ENCODE peak calls at places on chromosomes 12 and 14, in eight cellular contexts. X is posterior vena cava, V is ovary, A is EH, S is AG09319, B is gastrocnemius medialis, Y is pulmonary artery endothelial cell, G is H4. Q is an unnamed sample.

GRCh38 chr12:57522887-57523705 is 472 bp downstream of the MBD6 start:
- DNase-seq in X (peak; percentile 91), V (peak; percentile 73), A (peak; percentile 56), S (no peak), B (peak; percentile 66), Y (no peak), G (peak; percentile 45), Q (no peak)

GRCh38 chr12:1797011-1797901 is 23.1 kb upstream of the LRTM2 start:
- DNase-seq in X (peak; percentile 92), V (peak; percentile 60), A (no peak), S (no peak), B (no peak), Y (no peak), G (no peak), Q (no peak)

GRCh38 chr14:58298880-58299664 is 717 bp downstream of the ARID4A start:
- DNase-seq in X (peak; percentile 83), V (peak; percentile 37), A (peak; percentile 13), S (no peak), B (no peak), Y (no peak), G (no peak), Q (no peak)

GRCh38 chr12:65152012-65152411 is 17.4 kb upstream of the LEMD3 start:
- DNase-seq in X (no peak), V (no peak), A (no peak), S (no peak), B (no peak), Y (no peak), G (no peak), Q (no peak)

GRCh38 chr12:79766705-79767464 is 76.1 kb upstream of the PAWR start:
- DNase-seq in X (no peak), V (no peak), A (peak; percentile 78), S (no peak), B (no peak), Y (no peak), G (no peak), Q (no peak)

GRCh38 chr12:53381739-53382630 is 2.0 kb downstream of the SP1 start:
- DNase-seq in X (peak; percentile 83), V (peak; percentile 47), A (peak; percentile 68), S (peak; percentile 51), B (peak; percentile 90), Y (no peak), G (peak; percentile 59), Q (no peak)

GRCh38 chr12:75960086-75960910 is 71.3 kb downstream of the PHLDA1 start:
- DNase-seq in X (no peak), V (no peak), A (peak; percentile 37), S (no peak), B (no peak), Y (no peak), G (no peak), Q (no peak)

GRCh38 chr14:50121506-50121905 is 5.1 kb upstream of the VCPKMT start:
- DNase-seq in X (no peak), V (no peak), A (no peak), S (no peak), B (no peak), Y (no peak), G (no peak), Q (no peak)

GRCh38 chr12:57224973-57225679 is 4.4 kb upstream of the SHMT2 start:
- DNase-seq in X (no peak), V (no peak), A (no peak), S (no peak), B (no peak), Y (no peak), G (no peak), Q (no peak)

GRCh38 chr12:22709292-22709691 is 84.3 kb downstream of the ETNK1 start:
- DNase-seq in X (no peak), V (no peak), A (peak; percentile 39), S (no peak), B (no peak), Y (no peak), G (peak; percentile 27), Q (no peak)

GRCh38 chr14:53430870-53431269 is 277.7 kb upstream of the DDHD1 start:
- DNase-seq in X (no peak), V (no peak), A (peak; percentile 16), S (no peak), B (no peak), Y (no peak), G (no peak), Q (no peak)

GRCh38 chr12:29627221-29627620 is 129.7 kb upstream of the OVCH1 start:
- DNase-seq in X (no peak), V (no peak), A (no peak), S (no peak), B (no peak), Y (no peak), G (no peak), Q (no peak)

GRCh38 chr12:88300931-88301330 is 158.8 kb downstream of the TMTC3 start:
- DNase-seq in X (no peak), V (no peak), A (peak; percentile 11), S (peak; percentile 65), B (no peak), Y (no peak), G (peak; percentile 37), Q (no peak)

GRCh38 chr12:19191563-19191962 is 62.0 kb downstream of the PLEKHA5 start:
- DNase-seq in X (no peak), V (no peak), A (no peak), S (no peak), B (no peak), Y (no peak), G (no peak), Q (no peak)

GRCh38 chr14:45519770-45520169 is 266.8 kb upstream of the MIS18BP1 start:
- DNase-seq in X (no peak), V (no peak), A (no peak), S (no peak), B (no peak), Y (no peak), G (no peak), Q (no peak)

GRCh38 chr14:72744416-72745120 is 149.3 kb downstream of the DPF3 start:
- DNase-seq in X (no peak), V (no peak), A (no peak), S (no peak), B (no peak), Y (no peak), G (no peak), Q (no peak)

GRCh38 chr14:74018029-74018703 is 922 bp downstream of the ENTPD5 start:
- DNase-seq in X (no peak), V (no peak), A (peak; percentile 63), S (peak; percentile 22), B (no peak), Y (peak; percentile 4), G (peak; percentile 61), Q (peak; percentile 24)

GRCh38 chr12:130162267-130162666 is at the start of gene FZD10:
- DNase-seq in X (peak; percentile 72), V (peak; percentile 40), A (no peak), S (no peak), B (peak; percentile 22), Y (no peak), G (peak; percentile 17), Q (no peak)

GRCh38 chr14:92651793-92652382 is 96.5 kb downstream of the LGMN start:
- DNase-seq in X (peak; percentile 94), V (no peak), A (no peak), S (no peak), B (peak; percentile 53), Y (no peak), G (no peak), Q (no peak)

GRCh38 chr12:54572881-54573280 is 15.6 kb downstream of the PPP1R1A start:
- DNase-seq in X (no peak), V (no peak), A (no peak), S (no peak), B (no peak), Y (no peak), G (no peak), Q (no peak)

GRCh38 chr12:25387136-25388050 is 136.7 kb upstream of the KRAS start:
- DNase-seq in X (peak; percentile 93), V (peak; percentile 92), A (peak; percentile 87), S (peak; percentile 76), B (peak; percentile 85), Y (peak; percentile 46), G (peak; percentile 81), Q (peak; percentile 86)

GRCh38 chr12:116701432-116701831 is 36.4 kb downstream of the SPRING1 start:
- DNase-seq in X (no peak), V (no peak), A (no peak), S (no peak), B (no peak), Y (no peak), G (no peak), Q (no peak)

GRCh38 chr14:37142835-37143499 is 29.4 kb downstream of the SLC25A21 start:
- DNase-seq in X (no peak), V (no peak), A (peak; percentile 58), S (peak; percentile 15), B (no peak), Y (peak; percentile 8), G (peak; percentile 30), Q (peak; percentile 10)

Q was measured in smooth muscle cell of the brain vasculature.